ENCODE peak calls at places on chromosomes 16 and 17, in seven cellular contexts. One of them, this sample, is unnamed.

GRCh38 chr17:59151007-59151406 is 4.0 kb downstream of the SKA2 start:
- DNase-seq in right atrium auricular region: no peak
- DNase-seq in mammary epithelial cell: no peak
- DNase-seq in left ventricle myocardium inferior: no peak
- DNase-seq in fibroblast of lung: peak; percentile 17
- DNase-seq in dorsolateral prefrontal cortex: no peak
- DNase-seq in keratinocyte: no peak
- DNase-seq in this sample: no peak

GRCh38 chr16:86089341-86089900 is 190.5 kb downstream of the IRF8 start:
- DNase-seq in left ventricle myocardium inferior: no peak
- DNase-seq in mammary epithelial cell: no peak
- DNase-seq in fibroblast of lung: no peak
- DNase-seq in right atrium auricular region: no peak
- DNase-seq in dorsolateral prefrontal cortex: peak; percentile 6
- DNase-seq in keratinocyte: no peak
- DNase-seq in this sample: no peak

GRCh38 chr16:80287674-80288073 is 253.1 kb upstream of the DYNLRB2 start:
- DNase-seq in mammary epithelial cell: no peak
- DNase-seq in dorsolateral prefrontal cortex: no peak
- DNase-seq in left ventricle myocardium inferior: no peak
- DNase-seq in keratinocyte: no peak
- DNase-seq in fibroblast of lung: peak; percentile 45
- DNase-seq in right atrium auricular region: no peak
- DNase-seq in this sample: no peak

GRCh38 chr16:56763305-56763916 is 33.5 kb downstream of the NUP93 start:
- DNase-seq in right atrium auricular region: no peak
- DNase-seq in mammary epithelial cell: no peak
- DNase-seq in fibroblast of lung: no peak
- DNase-seq in dorsolateral prefrontal cortex: no peak
- DNase-seq in left ventricle myocardium inferior: no peak
- DNase-seq in keratinocyte: no peak
- DNase-seq in this sample: no peak

GRCh38 chr16:85449885-85450245 is 163.3 kb upstream of the GSE1 start:
- DNase-seq in fibroblast of lung: no peak
- DNase-seq in keratinocyte: no peak
- DNase-seq in mammary epithelial cell: no peak
- DNase-seq in right atrium auricular region: no peak
- DNase-seq in dorsolateral prefrontal cortex: no peak
- DNase-seq in left ventricle myocardium inferior: no peak
- DNase-seq in this sample: no peak

GRCh38 chr16:51763072-51763658 is 612.1 kb upstream of the SALL1 start:
- DNase-seq in keratinocyte: no peak
- DNase-seq in dorsolateral prefrontal cortex: no peak
- DNase-seq in right atrium auricular region: no peak
- DNase-seq in left ventricle myocardium inferior: no peak
- DNase-seq in fibroblast of lung: no peak
- DNase-seq in mammary epithelial cell: no peak
- DNase-seq in this sample: no peak

GRCh38 chr17:32915108-32915700 is 12.7 kb upstream of the TMEM98 start:
- DNase-seq in mammary epithelial cell: no peak
- DNase-seq in dorsolateral prefrontal cortex: no peak
- DNase-seq in right atrium auricular region: peak; percentile 51
- DNase-seq in fibroblast of lung: no peak
- DNase-seq in keratinocyte: no peak
- DNase-seq in left ventricle myocardium inferior: no peak
- DNase-seq in this sample: no peak

GRCh38 chr16:16146380-16147315 is 76.6 kb downstream of the ABCC6 start:
- DNase-seq in left ventricle myocardium inferior: no peak
- DNase-seq in keratinocyte: no peak
- DNase-seq in fibroblast of lung: no peak
- DNase-seq in mammary epithelial cell: no peak
- DNase-seq in right atrium auricular region: no peak
- DNase-seq in dorsolateral prefrontal cortex: no peak
- DNase-seq in this sample: no peak

GRCh38 chr16:86512301-86512859 is 2.1 kb downstream of the FOXF1 start:
- DNase-seq in dorsolateral prefrontal cortex: no peak
- DNase-seq in mammary epithelial cell: no peak
- DNase-seq in keratinocyte: no peak
- DNase-seq in right atrium auricular region: no peak
- DNase-seq in fibroblast of lung: peak; percentile 45
- DNase-seq in left ventricle myocardium inferior: no peak
- DNase-seq in this sample: peak; percentile 78

GRCh38 chr17:6666077-6666521 is 14.5 kb downstream of the C17orf100 start:
- DNase-seq in fibroblast of lung: peak; percentile 72
- DNase-seq in mammary epithelial cell: peak; percentile 74
- DNase-seq in keratinocyte: no peak
- DNase-seq in right atrium auricular region: peak; percentile 80
- DNase-seq in dorsolateral prefrontal cortex: peak; percentile 72
- DNase-seq in left ventricle myocardium inferior: peak; percentile 60
- DNase-seq in this sample: peak; percentile 92

GRCh38 chr17:40471856-40472732 is 28.8 kb downstream of the IGFBP4 start:
- DNase-seq in right atrium auricular region: no peak
- DNase-seq in dorsolateral prefrontal cortex: no peak
- DNase-seq in left ventricle myocardium inferior: no peak
- DNase-seq in keratinocyte: peak; percentile 49
- DNase-seq in fibroblast of lung: peak; percentile 62
- DNase-seq in mammary epithelial cell: peak; percentile 85
- DNase-seq in this sample: peak; percentile 67

GRCh38 chr16:11105038-11105903 is 150.7 kb downstream of the SOCS1 start:
- DNase-seq in dorsolateral prefrontal cortex: peak; percentile 54
- DNase-seq in fibroblast of lung: peak; percentile 97
- DNase-seq in mammary epithelial cell: peak; percentile 37
- DNase-seq in left ventricle myocardium inferior: no peak
- DNase-seq in keratinocyte: peak; percentile 23
- DNase-seq in right atrium auricular region: peak; percentile 73
- DNase-seq in this sample: peak; percentile 96

GRCh38 chr17:79812206-79812968 is 15.5 kb upstream of the CBX8 start:
- DNase-seq in fibroblast of lung: no peak
- DNase-seq in dorsolateral prefrontal cortex: no peak
- DNase-seq in right atrium auricular region: no peak
- DNase-seq in keratinocyte: no peak
- DNase-seq in mammary epithelial cell: no peak
- DNase-seq in left ventricle myocardium inferior: no peak
- DNase-seq in this sample: no peak

GRCh38 chr16:86557587-86557986 is 2.6 kb upstream of the MTHFSD start:
- DNase-seq in keratinocyte: no peak
- DNase-seq in dorsolateral prefrontal cortex: no peak
- DNase-seq in left ventricle myocardium inferior: no peak
- DNase-seq in right atrium auricular region: no peak
- DNase-seq in mammary epithelial cell: no peak
- DNase-seq in fibroblast of lung: no peak
- DNase-seq in this sample: peak; percentile 55

GRCh38 chr17:44386182-44386525 is 3.3 kb downstream of the ITGA2B start:
- DNase-seq in right atrium auricular region: no peak
- DNase-seq in dorsolateral prefrontal cortex: no peak
- DNase-seq in mammary epithelial cell: no peak
- DNase-seq in fibroblast of lung: no peak
- DNase-seq in left ventricle myocardium inferior: no peak
- DNase-seq in keratinocyte: no peak
- DNase-seq in this sample: no peak

GRCh38 chr17:44384281-44384822 is 5.1 kb downstream of the ITGA2B start:
- DNase-seq in fibroblast of lung: no peak
- DNase-seq in right atrium auricular region: no peak
- DNase-seq in left ventricle myocardium inferior: no peak
- DNase-seq in dorsolateral prefrontal cortex: no peak
- DNase-seq in mammary epithelial cell: no peak
- DNase-seq in keratinocyte: no peak
- DNase-seq in this sample: no peak

GRCh38 chr17:44384823-44385286 is 4.6 kb downstream of the ITGA2B start:
- DNase-seq in mammary epithelial cell: no peak
- DNase-seq in dorsolateral prefrontal cortex: no peak
- DNase-seq in left ventricle myocardium inferior: no peak
- DNase-seq in fibroblast of lung: no peak
- DNase-seq in right atrium auricular region: no peak
- DNase-seq in keratinocyte: no peak
- DNase-seq in this sample: no peak

GRCh38 chr17:44383861-44384260 is 5.6 kb downstream of the ITGA2B start:
- DNase-seq in left ventricle myocardium inferior: no peak
- DNase-seq in keratinocyte: no peak
- DNase-seq in dorsolateral prefrontal cortex: no peak
- DNase-seq in fibroblast of lung: no peak
- DNase-seq in mammary epithelial cell: no peak
- DNase-seq in right atrium auricular region: no peak
- DNase-seq in this sample: no peak

DNA sequence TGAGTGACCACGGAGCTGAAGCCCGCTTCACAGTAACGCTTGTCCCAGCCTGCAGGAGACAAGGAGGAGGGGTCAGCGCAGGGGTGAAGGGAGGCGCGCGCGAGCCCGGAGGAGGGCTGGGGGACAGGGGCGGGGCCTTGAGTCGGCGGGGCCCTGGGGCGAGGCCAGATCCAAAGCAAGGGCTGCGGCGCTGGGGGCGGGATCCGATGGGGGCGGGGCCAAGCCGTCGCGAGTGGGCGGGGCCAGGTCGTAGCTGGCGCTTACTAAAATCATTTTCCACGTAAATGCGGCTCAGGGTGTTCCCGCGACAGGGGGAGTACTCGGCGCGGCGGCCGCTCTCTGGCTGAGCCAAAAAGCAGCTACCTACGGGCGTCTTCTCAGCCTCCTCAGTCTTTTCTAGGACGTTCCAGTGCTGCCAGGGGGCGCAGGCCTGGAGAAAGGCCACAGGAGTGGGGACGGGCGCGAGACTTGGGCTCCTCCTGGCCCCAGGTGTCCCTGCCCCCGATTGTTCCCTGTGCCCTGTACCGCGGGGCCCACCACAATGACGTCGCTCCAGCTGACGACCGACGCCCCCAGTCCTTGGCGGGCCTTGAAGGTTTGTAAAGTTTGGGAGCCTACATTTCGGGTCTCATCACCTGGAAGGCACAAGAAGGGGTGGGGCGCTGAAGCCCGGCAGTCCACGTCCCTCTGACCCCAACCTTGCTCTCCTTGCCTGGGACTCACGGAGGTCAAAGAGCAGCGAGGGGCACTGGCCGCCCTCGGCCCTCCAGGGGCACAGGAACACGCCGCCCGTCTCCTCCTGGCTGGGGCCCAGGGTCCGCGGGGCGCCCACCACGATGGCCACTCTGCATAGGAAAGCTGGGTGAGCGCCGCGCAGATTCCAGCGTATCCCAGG is 3.9 kb downstream of the ITGA2B start:
- DNase-seq in dorsolateral prefrontal cortex: peak; percentile 71
- DNase-seq in right atrium auricular region: peak; percentile 75
- DNase-seq in mammary epithelial cell: peak; percentile 61
- DNase-seq in fibroblast of lung: peak; percentile 61
- DNase-seq in keratinocyte: peak; percentile 55
- DNase-seq in left ventricle myocardium inferior: peak; percentile 83
- DNase-seq in this sample: peak; percentile 64
- TF ChIP-seq CTCF in dorsolateral prefrontal cortex: no peak
- TF ChIP-seq CTCF in right atrium auricular region: peak; percentile 20
- TF ChIP-seq CTCF in mammary epithelial cell: no peak
- TF ChIP-seq CTCF in fibroblast of lung: no peak
- TF ChIP-seq CTCF in keratinocyte: no peak
- TF ChIP-seq CTCF in left ventricle myocardium inferior: no peak
- TF ChIP-seq CTCF in this sample: peak; percentile 37

GRCh38 chr17:44308865-44309264 is 464 bp downstream of the RUNDC3A start:
- DNase-seq in right atrium auricular region: no peak
- DNase-seq in left ventricle myocardium inferior: no peak
- DNase-seq in fibroblast of lung: no peak
- DNase-seq in dorsolateral prefrontal cortex: peak; percentile 62
- DNase-seq in mammary epithelial cell: no peak
- DNase-seq in keratinocyte: no peak
- DNase-seq in this sample: no peak
- H3K4me3 ChIP-seq in right atrium auricular region: peak overlapping the region; percentile 55
- H3K4me3 ChIP-seq in left ventricle myocardium inferior: peak overlapping the region; percentile 73
- H3K4me3 ChIP-seq in fibroblast of lung: no peak overlapping the region
- H3K4me3 ChIP-seq in dorsolateral prefrontal cortex: peak overlapping the region; percentile 75
- H3K4me3 ChIP-seq in mammary epithelial cell: peak overlapping the region; percentile 55
- H3K4me3 ChIP-seq in keratinocyte: peak overlapping the region; percentile 22
- H3K4me3 ChIP-seq in this sample: no peak overlapping the region

GRCh38 chr16:28824548-28824973 is 1.8 kb downstream of the ATXN2L start:
- DNase-seq in mammary epithelial cell: no peak
- DNase-seq in fibroblast of lung: no peak
- DNase-seq in right atrium auricular region: no peak
- DNase-seq in dorsolateral prefrontal cortex: no peak
- DNase-seq in keratinocyte: no peak
- DNase-seq in left ventricle myocardium inferior: no peak
- DNase-seq in this sample: no peak

GRCh38 chr16:28823719-28824547 is 1.1 kb downstream of the ATXN2L start:
- DNase-seq in fibroblast of lung: peak; percentile 99
- DNase-seq in keratinocyte: peak; percentile 81
- DNase-seq in left ventricle myocardium inferior: peak; percentile 97
- DNase-seq in right atrium auricular region: peak; percentile 96
- DNase-seq in dorsolateral prefrontal cortex: peak; percentile 97
- DNase-seq in mammary epithelial cell: peak; percentile 96
- DNase-seq in this sample: peak; percentile 99

GRCh38 chr16:28823291-28823718 is 506 bp downstream of the ATXN2L start:
- DNase-seq in dorsolateral prefrontal cortex: no peak
- DNase-seq in fibroblast of lung: no peak
- DNase-seq in mammary epithelial cell: no peak
- DNase-seq in left ventricle myocardium inferior: no peak
- DNase-seq in keratinocyte: no peak
- DNase-seq in right atrium auricular region: no peak
- DNase-seq in this sample: no peak

GRCh38 chr16:28821874-28822519 is 802 bp upstream of the ATXN2L start:
- DNase-seq in mammary epithelial cell: no peak
- DNase-seq in fibroblast of lung: no peak
- DNase-seq in left ventricle myocardium inferior: no peak
- DNase-seq in right atrium auricular region: no peak
- DNase-seq in dorsolateral prefrontal cortex: no peak
- DNase-seq in keratinocyte: no peak
- DNase-seq in this sample: no peak

DNA sequence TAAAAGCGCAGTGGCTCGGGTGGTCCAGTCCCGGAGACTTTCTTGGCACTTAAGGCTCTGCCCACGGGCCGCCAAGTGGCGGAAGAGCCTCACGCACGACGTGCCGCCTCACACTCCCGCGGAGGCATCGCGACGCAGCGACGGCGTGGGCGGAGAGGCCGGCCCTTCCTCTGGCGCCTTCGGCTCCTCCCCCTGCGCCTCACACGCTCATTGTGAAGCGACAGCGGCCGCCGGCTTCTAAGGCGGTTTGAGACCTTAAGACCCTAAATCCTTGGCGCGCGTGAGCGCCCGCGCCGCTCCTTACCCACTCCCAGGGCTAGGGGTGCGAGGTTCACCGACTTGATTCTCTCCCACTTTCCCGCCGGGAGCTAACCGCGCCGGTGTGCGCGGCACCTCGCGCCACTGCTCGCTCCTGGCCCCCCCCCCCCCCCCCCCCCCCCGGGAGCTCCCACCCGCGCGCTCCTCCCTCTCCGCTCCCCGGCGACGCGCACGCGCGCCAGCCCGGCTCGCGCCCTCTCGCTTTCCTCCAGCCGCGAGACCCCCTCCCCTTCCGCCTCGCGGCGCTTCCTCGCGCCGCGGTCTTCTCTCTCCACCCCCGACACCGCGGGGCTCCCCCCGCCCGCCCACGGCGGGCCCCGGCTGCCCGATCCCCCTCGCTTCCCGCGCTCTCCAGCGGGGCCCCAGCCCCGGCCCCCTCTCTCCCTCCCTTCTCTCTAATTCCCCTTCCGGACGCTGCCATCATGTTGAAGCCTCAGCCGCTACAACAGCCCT is at the start of gene ATXN2L:
- DNase-seq in mammary epithelial cell: peak; percentile 93
- DNase-seq in right atrium auricular region: peak; percentile 90
- DNase-seq in left ventricle myocardium inferior: peak; percentile 95
- DNase-seq in keratinocyte: peak; percentile 46
- DNase-seq in dorsolateral prefrontal cortex: peak; percentile 91
- DNase-seq in fibroblast of lung: peak; percentile 97
- DNase-seq in this sample: peak; percentile 98
- TF ChIP-seq CTCF in mammary epithelial cell: no peak
- TF ChIP-seq CTCF in right atrium auricular region: no peak
- TF ChIP-seq CTCF in left ventricle myocardium inferior: peak; percentile 34
- TF ChIP-seq CTCF in keratinocyte: no peak
- TF ChIP-seq CTCF in dorsolateral prefrontal cortex: peak; percentile 21
- TF ChIP-seq CTCF in fibroblast of lung: no peak
- TF ChIP-seq CTCF in this sample: no peak

GRCh38 chr16:53212899-53213235 is 158.1 kb downstream of the CHD9 start:
- DNase-seq in fibroblast of lung: no peak
- DNase-seq in keratinocyte: no peak
- DNase-seq in mammary epithelial cell: no peak
- DNase-seq in left ventricle myocardium inferior: no peak
- DNase-seq in dorsolateral prefrontal cortex: no peak
- DNase-seq in right atrium auricular region: no peak
- DNase-seq in this sample: no peak
- H3K4me3 ChIP-seq in fibroblast of lung: no peak overlapping the region
- H3K4me3 ChIP-seq in keratinocyte: no peak overlapping the region
- H3K4me3 ChIP-seq in mammary epithelial cell: no peak overlapping the region
- H3K4me3 ChIP-seq in left ventricle myocardium inferior: peak overlapping the region; percentile 66
- H3K4me3 ChIP-seq in dorsolateral prefrontal cortex: peak overlapping the region; percentile 68
- H3K4me3 ChIP-seq in right atrium auricular region: no peak overlapping the region
- H3K4me3 ChIP-seq in this sample: no peak overlapping the region